ENCODE peak calls at places on chromosomes 16 and 17, in nine cellular contexts. D is hepatocyte, H is OCI-LY7, E is astrocyte, G is body of pancreas, Y is upper lobe of right lung, P is heart right ventricle, C is neural progenitor cell, K is DND-41. I is an unnamed sample. For H3K36me3 and H3K4me1, the result is how much of the 10 kb centered on the place peaks cover.

GRCh38 chr17:6995500-6996255 is at the start of gene ALOX12:
- DNase-seq in H (no peak), C (peak), K (no peak), D (no peak), P (no peak), Y (no peak), E (no peak), G (no peak), I (peak)

GRCh38 chr17:28968269-28968913 is 17.1 kb upstream of the PHF12 start:
- DNase-seq in H (no peak), G (no peak), P (no peak), K (no peak), C (peak), Y (no peak), D (peak), E (peak), I (no peak)

GRCh38 chr17:57535652-57536018 is 209.5 kb downstream of the CCDC182 start:
- DNase-seq in K (no peak), P (no peak), G (no peak), C (no peak), D (no peak), Y (no peak), H (no peak), E (no peak), I (no peak)

GRCh38 chr16:88591577-88592021 is 21.4 kb downstream of the ZC3H18 start:
- DNase-seq in G (peak), P (no peak), Y (no peak), H (no peak), C (no peak), K (no peak), D (no peak), E (peak), I (no peak)

GRCh38 chr16:54194008-54194731 is 92.4 kb downstream of the IRX3 start:
- DNase-seq in P (peak), K (no peak), D (no peak), H (no peak), G (peak), Y (peak), E (peak), C (peak), I (peak)

GRCh38 chr16:85055503-85056210 is 28.1 kb downstream of the KIAA0513 start:
- DNase-seq in C (no peak), G (peak), E (peak), K (peak), Y (peak), D (peak), P (no peak), H (peak), I (peak)

GRCh38 chr17:79801156-79802038 is 4.5 kb upstream of the CBX8 start:
- DNase-seq in Y (peak), D (peak), P (no peak), C (peak), H (no peak), G (peak), K (no peak), E (no peak), I (no peak)

GRCh38 chr17:60964160-60964559 is 286.5 kb downstream of the BCAS3 start:
- DNase-seq in H (no peak), P (no peak), C (no peak), Y (no peak), G (no peak), D (no peak), E (no peak), K (no peak), I (no peak)

GRCh38 chr17:48113201-48113676 is 5.7 kb downstream of the SNX11 start:
- DNase-seq in G (peak), P (no peak), Y (no peak), K (peak), C (no peak), E (no peak), H (no peak), D (no peak), I (no peak)

GRCh38 chr16:28140788-28141618 is 70.8 kb downstream of the XPO6 start:
- DNase-seq in P (no peak), H (peak), D (no peak), K (no peak), G (peak), Y (no peak), E (no peak), C (no peak), I (no peak)
- H3K36me3 ChIP-seq in P (under half), H (half or more), D (under half), K (half or more), G (under half), Y (under half), E (under half), C (under half), I (under half)

GRCh38 chr17:35510031-35510430 is 27.4 kb downstream of the SLFN12L start:
- DNase-seq in E (no peak), K (no peak), G (no peak), P (no peak), Y (no peak), D (no peak), H (no peak), C (no peak), I (no peak)
- H3K4me1 ChIP-seq in E (under half), K (under half), G (under half), P (under half), Y (under half), D (under half), H (under half), C (under half), I (under half)

GRCh38 chr16:31535737-31536136 is 8.0 kb downstream of the AHSP start:
- DNase-seq in D (no peak), G (no peak), Y (no peak), C (no peak), H (no peak), P (no peak), K (no peak), E (no peak), I (no peak)
- H3K36me3 ChIP-seq in D (under half), G (under half), Y (under half), C (under half), H (under half), P (under half), K (under half), E (under half), I (under half)

GRCh38 chr17:35740216-35740615 is 8.8 kb downstream of the RASL10B start:
- DNase-seq in Y (no peak), D (no peak), P (no peak), E (no peak), H (no peak), G (no peak), C (no peak), K (no peak), I (no peak)

GRCh38 chr17:35736236-35736635 is 4.8 kb downstream of the RASL10B start:
- DNase-seq in D (no peak), E (no peak), G (no peak), P (no peak), Y (no peak), H (no peak), K (no peak), C (no peak), I (no peak)

GRCh38 chr17:35735036-35735805 is 3.8 kb downstream of the RASL10B start:
- DNase-seq in K (no peak), E (no peak), C (no peak), H (no peak), D (no peak), Y (no peak), G (no peak), P (no peak), I (no peak)

GRCh38 chr17:35740997-35741931 is 9.8 kb downstream of the RASL10B start:
- DNase-seq in Y (no peak), G (no peak), P (no peak), K (no peak), E (no peak), H (no peak), C (peak), D (no peak), I (no peak)

GRCh38 chr17:35738519-35739133 is 7.2 kb downstream of the RASL10B start:
- DNase-seq in E (no peak), C (no peak), P (no peak), H (no peak), G (no peak), D (no peak), K (no peak), Y (no peak), I (no peak)
- H3K4me1 ChIP-seq in E (under half), C (under half), P (under half), H (under half), G (under half), D (under half), K (under half), Y (under half), I (under half)

DNA sequence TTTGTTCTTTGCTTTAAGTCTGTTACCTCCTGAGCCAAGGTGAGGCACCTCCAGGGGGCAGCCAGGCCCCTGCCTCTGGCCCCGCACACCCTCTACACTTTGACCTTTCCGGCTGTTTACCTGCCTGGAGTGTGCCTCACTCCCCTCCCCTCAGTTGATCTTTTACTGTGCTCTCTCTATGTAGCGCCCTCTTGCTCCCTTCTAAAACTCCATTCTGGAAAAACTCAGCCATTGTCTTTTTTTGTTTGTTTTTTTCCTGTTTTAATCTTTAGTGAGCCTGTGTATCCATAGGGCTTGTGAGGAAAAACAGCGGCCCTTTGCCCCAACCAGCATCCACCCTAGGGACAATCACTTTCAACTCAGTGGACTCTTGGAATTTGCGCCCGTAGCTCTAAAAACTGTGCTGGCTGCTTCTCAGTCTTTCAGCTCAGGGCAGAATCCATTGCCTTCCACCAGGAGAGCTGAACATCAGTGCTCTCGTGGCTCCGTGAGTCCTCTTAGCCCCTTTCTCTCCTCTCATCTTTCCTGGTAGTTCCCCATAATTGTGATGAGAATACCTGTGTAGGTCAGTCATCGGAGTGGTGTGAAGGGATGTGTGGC is 4.3 kb downstream of the AMDHD2 start:
- DNase-seq in E (no peak), K (no peak), P (no peak), G (no peak), C (no peak), D (no peak), H (no peak), Y (no peak), I (no peak)
- H3K36me3 ChIP-seq in E (under half), K (half or more), P (under half), G (under half), C (under half), D (under half), H (under half), Y (half or more), I (under half)

I was measured in colonic mucosa.